ENCODE peak calls at places on chromosome 10, in five cellular contexts. One of them, this sample, is unnamed.

GRCh38 chr10:58307676-58308075 is 27.1 kb upstream of the UBE2D1 start:
- DNase-seq in HepG2: no peak
- DNase-seq in H1: no peak
- DNase-seq in GM12891: no peak
- DNase-seq in K562: no peak
- DNase-seq in this sample: no peak

GRCh38 chr10:53209941-53210611 is 437.5 kb upstream of the MBL2 start:
- DNase-seq in HepG2: peak
- DNase-seq in H1: no peak
- DNase-seq in GM12891: no peak
- DNase-seq in K562: no peak
- DNase-seq in this sample: no peak

GRCh38 chr10:24993237-24993958 is 22.6 kb downstream of the ENKUR start:
- DNase-seq in HepG2: no peak
- DNase-seq in H1: no peak
- DNase-seq in GM12891: no peak
- DNase-seq in K562: no peak
- DNase-seq in this sample: no peak

GRCh38 chr10:87546221-87546620 is 41.5 kb downstream of the MINPP1 start:
- DNase-seq in HepG2: no peak
- DNase-seq in H1: no peak
- DNase-seq in GM12891: no peak
- DNase-seq in K562: no peak
- DNase-seq in this sample: no peak

GRCh38 chr10:60323171-60323570 is 66.5 kb downstream of the ANK3 start:
- DNase-seq in HepG2: no peak
- DNase-seq in H1: no peak
- DNase-seq in GM12891: no peak
- DNase-seq in K562: no peak
- DNase-seq in this sample: no peak

GRCh38 chr10:11658801-11659368 is 47.4 kb upstream of the USP6NL start:
- DNase-seq in HepG2: no peak
- DNase-seq in H1: no peak
- DNase-seq in GM12891: no peak
- DNase-seq in K562: no peak
- DNase-seq in this sample: no peak

GRCh38 chr10:107727762-107728317 is 563.3 kb upstream of the SORCS1 start:
- DNase-seq in HepG2: no peak
- DNase-seq in H1: no peak
- DNase-seq in GM12891: no peak
- DNase-seq in K562: no peak
- DNase-seq in this sample: no peak

GRCh38 chr10:110357252-110357780 is 52.6 kb upstream of the SMNDC1 start:
- DNase-seq in HepG2: peak
- DNase-seq in H1: no peak
- DNase-seq in GM12891: no peak
- DNase-seq in K562: no peak
- DNase-seq in this sample: peak

GRCh38 chr10:23974886-23975830 is 233.8 kb upstream of the KIAA1217 start:
- DNase-seq in HepG2: no peak
- DNase-seq in H1: no peak
- DNase-seq in GM12891: no peak
- DNase-seq in K562: no peak
- DNase-seq in this sample: no peak

GRCh38 chr10:32139223-32140073 is 83.2 kb upstream of the KIF5B start:
- DNase-seq in HepG2: peak
- DNase-seq in H1: peak
- DNase-seq in GM12891: no peak
- DNase-seq in K562: peak
- DNase-seq in this sample: no peak

GRCh38 chr10:103929396-103929921 is 11.5 kb upstream of the STN1 start:
- DNase-seq in HepG2: no peak
- DNase-seq in H1: no peak
- DNase-seq in GM12891: no peak
- DNase-seq in K562: no peak
- DNase-seq in this sample: no peak

GRCh38 chr10:19756919-19757318 is 59.3 kb upstream of the PLXDC2 start:
- DNase-seq in HepG2: no peak
- DNase-seq in H1: no peak
- DNase-seq in GM12891: no peak
- DNase-seq in K562: no peak
- DNase-seq in this sample: no peak

GRCh38 chr10:33193867-33194521 is 140.5 kb downstream of the NRP1 start:
- DNase-seq in HepG2: peak
- DNase-seq in H1: no peak
- DNase-seq in GM12891: no peak
- DNase-seq in K562: no peak
- DNase-seq in this sample: no peak

GRCh38 chr10:56360967-56361841 is at the start of gene ZWINT:
- DNase-seq in HepG2: peak
- DNase-seq in H1: peak
- DNase-seq in GM12891: peak
- DNase-seq in K562: peak
- DNase-seq in this sample: peak

GRCh38 chr10:110434477-110435096 is 63.1 kb upstream of the DUSP5 start:
- DNase-seq in HepG2: no peak
- DNase-seq in H1: no peak
- DNase-seq in GM12891: no peak
- DNase-seq in K562: no peak
- DNase-seq in this sample: no peak

GRCh38 chr10:108629843-108630242 is 1293.5 kb downstream of the XPNPEP1 start:
- DNase-seq in HepG2: peak
- DNase-seq in H1: no peak
- DNase-seq in GM12891: no peak
- DNase-seq in K562: no peak
- DNase-seq in this sample: no peak

GRCh38 chr10:88553116-88553752 is 29.9 kb downstream of the RNLS start:
- DNase-seq in HepG2: peak
- DNase-seq in H1: no peak
- DNase-seq in GM12891: no peak
- DNase-seq in K562: peak
- DNase-seq in this sample: peak

GRCh38 chr10:77554996-77555397 is 82.6 kb downstream of the KCNMA1 start:
- DNase-seq in HepG2: no peak
- DNase-seq in H1: no peak
- DNase-seq in GM12891: no peak
- DNase-seq in K562: no peak
- DNase-seq in this sample: no peak

GRCh38 chr10:43687373-43687772 is 38.7 kb upstream of the ZNF32 start:
- DNase-seq in HepG2: no peak
- DNase-seq in H1: no peak
- DNase-seq in GM12891: no peak
- DNase-seq in K562: no peak
- DNase-seq in this sample: no peak

GRCh38 chr10:108894402-108895301 is 1028.7 kb downstream of the XPNPEP1 start:
- DNase-seq in HepG2: no peak
- DNase-seq in H1: no peak
- DNase-seq in GM12891: no peak
- DNase-seq in K562: no peak
- DNase-seq in this sample: no peak

GRCh38 chr10:86668297-86669165 is at the start of gene LDB3:
- DNase-seq in HepG2: no peak
- DNase-seq in H1: no peak
- DNase-seq in GM12891: peak
- DNase-seq in K562: no peak
- DNase-seq in this sample: no peak

GRCh38 chr10:68359189-68359588 is 26.5 kb upstream of the PBLD start:
- DNase-seq in HepG2: no peak
- DNase-seq in H1: no peak
- DNase-seq in GM12891: no peak
- DNase-seq in K562: no peak
- DNase-seq in this sample: no peak

GRCh38 chr10:88921194-88921593 is 31.4 kb downstream of the ACTA2 start:
- DNase-seq in HepG2: no peak
- DNase-seq in H1: no peak
- DNase-seq in GM12891: no peak
- DNase-seq in K562: no peak
- DNase-seq in this sample: no peak

GRCh38 chr10:33248638-33249037 is 85.8 kb downstream of the NRP1 start:
- DNase-seq in HepG2: no peak
- DNase-seq in H1: no peak
- DNase-seq in GM12891: no peak
- DNase-seq in K562: no peak
- DNase-seq in this sample: no peak

GRCh38 chr10:48389272-48389671 is 82.8 kb downstream of the MAPK8 start:
- DNase-seq in HepG2: no peak
- DNase-seq in H1: no peak
- DNase-seq in GM12891: no peak
- DNase-seq in K562: no peak
- DNase-seq in this sample: no peak

GRCh38 chr10:69703766-69704191 is 73.7 kb downstream of the FAM241B start:
- DNase-seq in HepG2: no peak
- DNase-seq in H1: no peak
- DNase-seq in GM12891: no peak
- DNase-seq in K562: no peak
- DNase-seq in this sample: no peak

GRCh38 chr10:51766423-51767145 is 67.2 kb upstream of the CSTF2T start:
- DNase-seq in HepG2: no peak
- DNase-seq in H1: no peak
- DNase-seq in GM12891: no peak
- DNase-seq in K562: no peak
- DNase-seq in this sample: no peak

GRCh38 chr10:2748287-2748686 is 319.1 kb upstream of the PFKP start:
- DNase-seq in HepG2: no peak
- DNase-seq in H1: no peak
- DNase-seq in GM12891: no peak
- DNase-seq in K562: no peak
- DNase-seq in this sample: no peak

GRCh38 chr10:132913559-132914115 is 28.7 kb downstream of the CFAP46 start:
- DNase-seq in HepG2: no peak
- DNase-seq in H1: no peak
- DNase-seq in GM12891: no peak
- DNase-seq in K562: no peak
- DNase-seq in this sample: no peak

GRCh38 chr10:48390005-48390871 is 83.8 kb downstream of the MAPK8 start:
- DNase-seq in HepG2: no peak
- DNase-seq in H1: no peak
- DNase-seq in GM12891: no peak
- DNase-seq in K562: no peak
- DNase-seq in this sample: no peak

GRCh38 chr10:80277016-80277415 is 12.4 kb downstream of the MAT1A start:
- DNase-seq in HepG2: no peak
- DNase-seq in H1: no peak
- DNase-seq in GM12891: no peak
- DNase-seq in K562: no peak
- DNase-seq in this sample: no peak

GRCh38 chr10:3924344-3924743 is 139.3 kb upstream of the KLF6 start:
- DNase-seq in HepG2: no peak
- DNase-seq in H1: no peak
- DNase-seq in GM12891: no peak
- DNase-seq in K562: no peak
- DNase-seq in this sample: no peak

GRCh38 chr10:60735244-60735643 is 43.0 kb upstream of the CDK1 start:
- DNase-seq in HepG2: no peak
- DNase-seq in H1: no peak
- DNase-seq in GM12891: no peak
- DNase-seq in K562: no peak
- DNase-seq in this sample: no peak

DNA sequence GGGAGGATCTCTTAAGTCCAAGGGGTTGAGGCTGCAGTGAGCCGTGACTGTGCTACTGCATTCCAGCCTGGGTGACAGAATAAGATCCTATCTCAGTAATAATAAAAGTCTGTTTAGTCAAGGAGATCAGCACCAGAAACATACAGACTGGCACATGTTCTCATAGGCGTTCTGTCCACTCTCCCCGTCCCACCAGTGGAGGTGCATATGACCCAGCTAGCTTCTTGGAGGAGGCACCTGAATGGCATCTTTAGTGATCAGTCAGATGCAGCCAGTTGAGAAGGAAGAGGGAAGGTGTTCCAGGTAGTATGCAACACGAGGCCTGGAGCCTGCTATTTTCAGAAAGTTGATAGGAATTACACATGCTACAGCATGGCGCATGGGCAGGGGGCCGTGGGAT is 45.3 kb upstream of the SVIL start:
- DNase-seq in HepG2: no peak
- DNase-seq in H1: no peak
- DNase-seq in GM12891: no peak
- DNase-seq in K562: no peak
- DNase-seq in this sample: no peak
- TF ChIP-seq TAF1 in HepG2: no peak
- TF ChIP-seq TAF1 in H1: no peak
- TF ChIP-seq TAF1 in GM12891: no peak
- TF ChIP-seq TAF1 in K562: no peak
- TF ChIP-seq TAF1 in this sample: no peak

GRCh38 chr10:9254353-9254752 is 1199.9 kb downstream of the GATA3 start:
- DNase-seq in HepG2: no peak
- DNase-seq in H1: no peak
- DNase-seq in GM12891: no peak
- DNase-seq in K562: no peak
- DNase-seq in this sample: no peak

GRCh38 chr10:9253121-9253520 is 1198.6 kb downstream of the GATA3 start:
- DNase-seq in HepG2: no peak
- DNase-seq in H1: no peak
- DNase-seq in GM12891: no peak
- DNase-seq in K562: no peak
- DNase-seq in this sample: no peak
- TF ChIP-seq POLR2A in HepG2: no peak
- TF ChIP-seq POLR2A in H1: no peak
- TF ChIP-seq POLR2A in GM12891: no peak
- TF ChIP-seq POLR2A in K562: no peak
- TF ChIP-seq POLR2A in this sample: no peak

DNA sequence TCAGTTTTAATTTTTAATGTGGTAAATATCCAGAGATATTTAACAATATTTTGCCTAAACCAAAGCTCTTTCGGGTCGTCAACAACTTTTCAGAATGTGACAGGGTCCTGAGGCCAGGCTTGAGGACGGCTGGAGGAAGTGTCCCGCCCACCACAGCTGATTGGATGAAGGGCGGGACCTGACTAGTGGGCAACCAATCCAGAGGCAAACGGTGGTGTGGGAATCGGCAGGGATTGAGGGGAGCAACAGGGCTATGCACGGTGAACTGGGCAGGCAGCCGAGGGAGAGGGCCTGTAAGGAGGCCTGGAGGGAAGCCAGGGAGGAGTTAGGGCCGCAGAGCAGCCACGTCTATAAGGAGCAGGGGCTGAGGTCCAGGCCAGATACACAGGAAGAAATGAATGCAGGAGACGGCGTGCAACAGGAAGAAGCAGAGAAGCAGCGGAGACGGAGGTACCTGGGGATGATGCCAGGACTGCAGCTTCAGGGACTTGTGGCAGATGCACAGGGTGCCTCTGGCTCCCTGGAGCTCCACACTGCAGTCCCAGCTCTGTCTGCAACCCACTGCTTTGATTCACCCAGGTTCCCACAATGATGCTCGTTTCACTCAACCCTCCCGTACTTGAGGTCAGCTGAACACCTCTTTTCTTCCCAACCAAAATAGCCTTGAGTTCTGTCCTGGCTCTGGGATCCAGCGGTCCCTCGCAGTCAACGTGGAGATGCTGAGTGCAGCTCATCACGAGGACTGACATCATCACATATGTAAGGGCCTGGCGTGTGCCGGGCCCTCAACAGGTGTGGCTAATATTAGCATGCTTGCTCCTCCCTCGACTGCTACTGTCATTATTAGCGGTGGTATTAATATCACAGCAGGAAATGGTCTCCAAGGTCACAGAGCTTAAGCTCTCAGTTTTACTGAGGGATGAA is 45.9 kb upstream of the ZMIZ1 start:
- DNase-seq in HepG2: peak
- DNase-seq in H1: peak
- DNase-seq in GM12891: no peak
- DNase-seq in K562: peak
- DNase-seq in this sample: peak
- TF ChIP-seq TAF1 in HepG2: no peak
- TF ChIP-seq TAF1 in H1: no peak
- TF ChIP-seq TAF1 in GM12891: no peak
- TF ChIP-seq TAF1 in K562: no peak
- TF ChIP-seq TAF1 in this sample: no peak

GRCh38 chr10:5632430-5632829 is 34.0 kb downstream of the ASB13 start:
- DNase-seq in HepG2: peak
- DNase-seq in H1: no peak
- DNase-seq in GM12891: no peak
- DNase-seq in K562: no peak
- DNase-seq in this sample: no peak
- TF ChIP-seq POLR2A in HepG2: no peak
- TF ChIP-seq POLR2A in H1: no peak
- TF ChIP-seq POLR2A in GM12891: no peak
- TF ChIP-seq POLR2A in K562: no peak
- TF ChIP-seq POLR2A in this sample: no peak

This sample was measured in GM12892.